ENCODE peak calls at places on chromosomes 1 and 21, in nine cellular contexts. Q is adrenal gland; S is AG04450; H is cardiac muscle cell; K is CD8-positive, alpha-beta T cell; X is GM13976; N is endothelial cell; C is fibroblast of lung; L is hepatocyte. O is an unnamed sample.

GRCh38 chr1:18344755-18345154 is 136.0 kb upstream of the KLHDC7A start:
- DNase-seq in Q (no peak), S (no peak), H (no peak), K (no peak), X (no peak), N (no peak), C (no peak), L (no peak), O (no peak)

GRCh38 chr1:178796013-178796412 is 71.0 kb downstream of the RALGPS2 start:
- DNase-seq in Q (no peak), S (no peak), H (no peak), K (no peak), X (no peak), N (no peak), C (no peak), L (no peak), O (no peak)

GRCh38 chr1:53765656-53766055 is 26.7 kb upstream of the GLIS1 start:
- DNase-seq in Q (no peak), S (no peak), H (no peak), K (no peak), X (no peak), N (no peak), C (peak), L (no peak), O (no peak)

GRCh38 chr1:246117066-246117791 is 389.9 kb downstream of the SMYD3 start:
- DNase-seq in Q (peak), S (peak), H (peak), K (peak), X (peak), N (peak), C (peak), L (peak), O (no peak)

GRCh38 chr1:33902486-33903209 is 38.8 kb downstream of the HMGB4 start:
- DNase-seq in Q (no peak), S (no peak), H (peak), K (no peak), X (no peak), N (no peak), C (no peak), L (no peak), O (no peak)

GRCh38 chr1:155261401-155261887 is 716 bp downstream of the SCAMP3 start:
- DNase-seq in Q (no peak), S (no peak), H (no peak), K (no peak), X (no peak), N (no peak), C (no peak), L (no peak), O (no peak)

GRCh38 chr1:43452789-43453441 is 816 bp downstream of the HYI start:
- DNase-seq in Q (no peak), S (no peak), H (peak), K (no peak), X (no peak), N (no peak), C (peak), L (peak), O (no peak)

GRCh38 chr1:226654046-226654445 is 85.0 kb downstream of the ITPKB start:
- DNase-seq in Q (no peak), S (no peak), H (peak), K (no peak), X (no peak), N (no peak), C (peak), L (peak), O (no peak)

GRCh38 chr21:34029724-34030528 is 43.5 kb upstream of the MRPS6 start:
- DNase-seq in Q (peak), S (peak), H (peak), K (peak), X (peak), N (peak), C (peak), L (peak), O (peak)

GRCh38 chr21:14880922-14881321 is 183.9 kb downstream of the NRIP1 start:
- DNase-seq in Q (no peak), S (no peak), H (no peak), K (no peak), X (no peak), N (no peak), C (peak), L (no peak), O (no peak)

GRCh38 chr1:238488406-238488805 is 597.7 kb upstream of the ZP4 start:
- DNase-seq in Q (no peak), S (no peak), H (no peak), K (no peak), X (no peak), N (no peak), C (no peak), L (no peak), O (no peak)

GRCh38 chr1:168567007-168567406 is 9.4 kb upstream of the XCL1 start:
- DNase-seq in Q (no peak), S (no peak), H (no peak), K (no peak), X (no peak), N (no peak), C (no peak), L (no peak), O (no peak)

GRCh38 chr1:205495237-205495823 is 9.1 kb upstream of the CDK18 start:
- DNase-seq in Q (no peak), S (no peak), H (peak), K (no peak), X (no peak), N (no peak), C (no peak), L (no peak), O (no peak)

GRCh38 chr1:229665912-229666558 is 40.0 kb downstream of the URB2 start:
- DNase-seq in Q (no peak), S (no peak), H (no peak), K (no peak), X (no peak), N (no peak), C (no peak), L (no peak), O (no peak)

GRCh38 chr21:46001821-46002681 is 20.5 kb downstream of the COL6A1 start:
- DNase-seq in Q (peak), S (no peak), H (no peak), K (no peak), X (no peak), N (no peak), C (no peak), L (no peak), O (no peak)

GRCh38 chr1:33143698-33144097 is 38.1 kb downstream of the TRIM62 start:
- DNase-seq in Q (no peak), S (peak), H (no peak), K (no peak), X (no peak), N (no peak), C (peak), L (no peak), O (no peak)

GRCh38 chr1:208234721-208235120 is 9.5 kb downstream of the PLXNA2 start:
- DNase-seq in Q (no peak), S (no peak), H (no peak), K (no peak), X (no peak), N (no peak), C (no peak), L (no peak), O (no peak)

GRCh38 chr1:6199298-6200187 is at the start of gene RPL22:
- DNase-seq in Q (peak), S (peak), H (peak), K (peak), X (peak), N (peak), C (peak), L (peak), O (peak)

GRCh38 chr1:27536767-27537166 is 46.8 kb upstream of the WASF2 start:
- DNase-seq in Q (peak), S (peak), H (peak), K (no peak), X (no peak), N (no peak), C (peak), L (peak), O (no peak)

GRCh38 chr1:182646739-182647138 is 37.6 kb downstream of the RGS8 start:
- DNase-seq in Q (no peak), S (no peak), H (no peak), K (no peak), X (no peak), N (no peak), C (no peak), L (no peak), O (no peak)

GRCh38 chr1:243733670-243734310 is 116.3 kb downstream of the AKT3 start:
- DNase-seq in Q (no peak), S (no peak), H (no peak), K (no peak), X (no peak), N (no peak), C (no peak), L (no peak), O (no peak)

GRCh38 chr21:15604424-15604823 is 125.4 kb upstream of the USP25 start:
- DNase-seq in Q (no peak), S (no peak), H (peak), K (no peak), X (no peak), N (no peak), C (peak), L (no peak), O (no peak)

GRCh38 chr21:15804247-15804985 is 74.6 kb downstream of the USP25 start:
- DNase-seq in Q (no peak), S (no peak), H (no peak), K (no peak), X (no peak), N (no peak), C (no peak), L (no peak), O (no peak)

GRCh38 chr1:85417876-85418275 is 47.1 kb downstream of the DDAH1 start:
- DNase-seq in Q (no peak), S (no peak), H (no peak), K (no peak), X (no peak), N (no peak), C (no peak), L (no peak), O (no peak)

GRCh38 chr1:34779962-34780361 is 1.1 kb upstream of the GJB3 start:
- DNase-seq in Q (no peak), S (no peak), H (no peak), K (no peak), X (no peak), N (no peak), C (no peak), L (no peak), O (no peak)

GRCh38 chr1:31122101-31122735 is 56.7 kb upstream of the PUM1 start:
- DNase-seq in Q (no peak), S (no peak), H (peak), K (no peak), X (no peak), N (no peak), C (no peak), L (peak), O (no peak)

GRCh38 chr1:232017057-232017456 is 390.5 kb downstream of the DISC1 start:
- DNase-seq in Q (no peak), S (peak), H (no peak), K (no peak), X (no peak), N (no peak), C (peak), L (no peak), O (no peak)

GRCh38 chr1:41383094-41383852 is 22.0 kb downstream of the FOXO6 start:
- DNase-seq in Q (no peak), S (no peak), H (no peak), K (peak), X (no peak), N (no peak), C (peak), L (no peak), O (no peak)

GRCh38 chr1:2279210-2279639 is 51.1 kb downstream of the SKI start:
- DNase-seq in Q (no peak), S (peak), H (peak), K (no peak), X (no peak), N (peak), C (peak), L (peak), O (peak)

GRCh38 chr1:114388432-114389003 is 122.5 kb downstream of the TRIM33 start:
- DNase-seq in Q (no peak), S (no peak), H (peak), K (no peak), X (no peak), N (no peak), C (no peak), L (no peak), O (no peak)

GRCh38 chr1:51564124-51564523 is 45.1 kb upstream of the EPS15 start:
- DNase-seq in Q (peak), S (no peak), H (no peak), K (no peak), X (peak), N (no peak), C (peak), L (peak), O (no peak)

GRCh38 chr1:203598736-203599135 is 27.9 kb upstream of the ATP2B4 start:
- DNase-seq in Q (no peak), S (no peak), H (no peak), K (no peak), X (no peak), N (no peak), C (no peak), L (no peak), O (no peak)

GRCh38 chr1:115289940-115290339 is 48.1 kb downstream of the NGF start:
- DNase-seq in Q (no peak), S (no peak), H (no peak), K (no peak), X (no peak), N (no peak), C (no peak), L (no peak), O (no peak)

GRCh38 chr1:171940373-171940772 is 99.1 kb downstream of the DNM3 start:
- DNase-seq in Q (no peak), S (no peak), H (no peak), K (no peak), X (no peak), N (no peak), C (peak), L (peak), O (no peak)

GRCh38 chr21:46191257-46191685 is 7.0 kb upstream of the SPATC1L start:
- DNase-seq in Q (peak), S (peak), H (no peak), K (no peak), X (no peak), N (no peak), C (peak), L (peak), O (no peak)

GRCh38 chr1:230265200-230266115 is 160.7 kb downstream of the PGBD5 start:
- DNase-seq in Q (no peak), S (no peak), H (no peak), K (no peak), X (no peak), N (no peak), C (no peak), L (no peak), O (no peak)

GRCh38 chr1:87115317-87115885 is 201.0 kb downstream of the HS2ST1 start:
- DNase-seq in Q (no peak), S (peak), H (no peak), K (no peak), X (no peak), N (no peak), C (peak), L (no peak), O (no peak)

GRCh38 chr1:2009297-2010053 is 5.9 kb upstream of the CFAP74 start:
- DNase-seq in Q (no peak), S (no peak), H (no peak), K (no peak), X (no peak), N (no peak), C (no peak), L (no peak), O (no peak)

GRCh38 chr1:226553594-226554279 is 5.2 kb downstream of the STUM start:
- DNase-seq in Q (no peak), S (no peak), H (no peak), K (no peak), X (no peak), N (no peak), C (no peak), L (no peak), O (no peak)

GRCh38 chr1:212495843-212496494 is 63.2 kb downstream of the NENF start:
- DNase-seq in Q (no peak), S (no peak), H (no peak), K (no peak), X (no peak), N (no peak), C (no peak), L (no peak), O (no peak)

GRCh38 chr1:102118150-102118549 is 121.4 kb upstream of the OLFM3 start:
- DNase-seq in Q (no peak), S (no peak), H (no peak), K (no peak), X (no peak), N (no peak), C (no peak), L (no peak), O (no peak)

DNA sequence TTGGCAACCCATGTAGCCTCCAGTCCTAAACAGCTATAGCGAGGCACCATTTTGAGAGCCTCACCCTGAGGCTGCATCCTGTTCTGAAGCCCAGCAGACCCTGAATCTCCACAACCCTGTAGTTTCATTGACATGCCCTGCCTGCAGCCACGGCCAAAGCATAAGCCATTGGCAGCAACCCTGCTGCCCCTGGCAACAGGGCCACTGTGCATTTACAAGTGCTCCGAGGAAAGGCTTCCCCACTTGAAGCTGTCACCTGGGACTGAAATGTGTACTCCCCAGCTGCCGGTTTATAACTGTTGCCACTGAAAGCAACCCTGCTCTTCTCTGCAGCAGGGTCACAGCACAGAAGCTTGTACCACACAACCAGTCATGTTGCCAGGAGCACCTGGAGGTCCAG is 124.2 kb upstream of the OLFM3 start:
- DNase-seq in Q (no peak), S (no peak), H (peak), K (no peak), X (no peak), N (no peak), C (no peak), L (no peak), O (no peak)
- TF ChIP-seq CTCF in Q (no peak), S (no peak), H (no peak), K (no peak), X (no peak), N (no peak), C (no peak), L (no peak), O (no peak)

GRCh38 chr1:45843474-45843905 is 40.1 kb downstream of the MAST2 start:
- DNase-seq in Q (no peak), S (no peak), H (no peak), K (no peak), X (peak), N (no peak), C (peak), L (no peak), O (no peak)
- TF ChIP-seq CTCF in Q (peak), S (peak), H (peak), K (no peak), X (no peak), N (no peak), C (no peak), L (peak), O (no peak)

GRCh38 chr1:24606621-24607020 is 36.5 kb upstream of the SRRM1 start:
- DNase-seq in Q (no peak), S (no peak), H (no peak), K (no peak), X (no peak), N (no peak), C (no peak), L (no peak), O (no peak)
- TF ChIP-seq CTCF in Q (no peak), S (no peak), H (no peak), K (no peak), X (no peak), N (no peak), C (no peak), L (no peak), O (no peak)

DNA sequence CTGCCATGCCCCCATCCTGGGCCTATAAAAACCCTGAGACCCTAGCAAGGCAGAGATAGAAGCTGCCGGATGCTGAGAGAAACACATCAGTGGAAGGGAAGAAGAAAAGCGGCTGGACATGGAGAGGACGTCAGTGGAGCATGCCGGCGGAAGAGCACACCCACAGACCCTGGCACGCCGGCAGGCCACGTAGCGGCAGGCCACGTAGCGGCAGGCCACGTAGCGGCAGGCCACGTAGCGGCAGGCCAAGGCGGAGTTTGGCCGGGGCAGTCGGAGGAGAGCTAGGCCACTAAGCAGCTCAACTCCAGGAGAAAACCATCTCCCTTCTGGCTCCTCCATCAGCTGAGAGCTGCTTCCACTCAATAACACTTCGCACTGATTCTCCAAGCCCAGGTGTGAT is 35.1 kb downstream of the LRRC3 start:
- DNase-seq in Q (no peak), S (no peak), H (no peak), K (no peak), X (no peak), N (no peak), C (no peak), L (no peak), O (no peak)
- TF ChIP-seq CTCF in Q (no peak), S (no peak), H (no peak), K (no peak), X (no peak), N (no peak), C (no peak), L (no peak), O (no peak)

DNA sequence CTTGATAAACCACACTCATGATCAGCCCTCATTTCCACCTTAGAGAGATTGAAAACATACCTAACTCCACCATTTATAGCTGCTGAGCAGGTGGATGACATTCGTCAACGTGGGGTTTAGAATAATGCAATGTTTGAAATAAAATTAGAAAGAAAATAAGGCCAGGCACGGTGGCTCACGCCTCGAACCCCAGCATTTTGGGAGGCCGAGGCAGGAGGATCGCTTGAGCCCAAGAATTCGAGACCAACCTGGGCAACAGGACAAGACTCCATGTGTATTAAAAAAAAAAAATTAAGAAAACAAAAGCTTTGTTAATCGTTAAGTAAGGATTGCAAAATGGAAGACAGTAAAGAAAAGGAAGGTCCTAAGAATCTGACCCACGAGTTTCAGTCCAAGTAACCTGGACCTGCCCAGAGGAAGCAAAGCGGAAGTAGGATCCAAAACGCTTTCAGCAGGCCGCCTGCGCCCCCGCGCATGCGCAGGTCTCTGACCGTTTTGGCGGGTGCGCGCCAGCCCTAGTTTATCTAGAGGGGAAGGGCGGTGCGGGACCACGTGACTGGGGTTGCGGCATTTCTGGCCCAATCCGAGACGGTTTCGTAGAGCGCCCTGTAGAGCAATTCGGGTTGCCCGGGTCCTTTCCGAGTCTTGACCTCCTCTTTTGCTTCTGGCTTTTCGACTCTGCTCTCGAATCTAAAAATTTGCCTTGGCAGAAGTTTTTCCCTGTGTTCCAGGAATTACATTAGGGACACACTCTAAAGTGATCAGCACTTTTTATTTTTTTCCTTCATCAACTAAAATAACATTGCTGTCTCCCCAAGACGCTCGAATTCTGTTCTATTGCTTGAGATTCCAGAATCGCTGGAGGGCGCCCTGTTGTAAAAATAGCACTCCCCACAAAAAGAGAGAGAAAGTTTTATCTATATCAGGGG is 22.5 kb downstream of the ANP32E start:
- DNase-seq in Q (peak), S (peak), H (peak), K (peak), X (peak), N (peak), C (peak), L (peak), O (peak)
- TF ChIP-seq CTCF in Q (peak), S (peak), H (peak), K (peak), X (peak), N (no peak), C (peak), L (peak), O (peak)

O was measured in neural crest cell.